ENCODE peak calls at places on chromosomes 3 and 15, in eight cellular contexts. Q, O, B, X, E, S, M and C are unnamed samples. For H3K36me3, the result is how much of the 10 kb centered on the place peaks cover.

GRCh38 chr3:145125307-145125706 is 1035.7 kb downstream of the PLOD2 start:
- DNase-seq in E (no peak), B (no peak), M (no peak), S (no peak), Q (no peak), X (no peak), O (no peak), C (no peak)

GRCh38 chr15:98597666-98598065 is 50.7 kb upstream of the IGF1R start:
- DNase-seq in B (no peak), O (no peak), Q (no peak), X (no peak), S (no peak), E (no peak), M (no peak), C (no peak)

GRCh38 chr3:133361435-133361834 is 38.4 kb upstream of the BFSP2 start:
- DNase-seq in Q (no peak), S (no peak), B (no peak), X (no peak), M (peak), E (no peak), O (no peak), C (no peak)

GRCh38 chr3:130263708-130264107 is 81.8 kb upstream of the COL6A5 start:
- DNase-seq in M (no peak), Q (no peak), E (no peak), O (no peak), S (no peak), B (no peak), X (no peak), C (no peak)

GRCh38 chr3:8886556-8886955 is 76.7 kb downstream of the RAD18 start:
- DNase-seq in E (no peak), B (no peak), Q (no peak), M (no peak), S (no peak), X (no peak), O (no peak), C (no peak)

GRCh38 chr3:13025090-13025489 is 48.1 kb downstream of the IQSEC1 start:
- DNase-seq in O (no peak), B (peak), Q (peak), S (no peak), X (peak), E (no peak), M (no peak), C (no peak)

GRCh38 chr3:100537646-100538338 is 45.4 kb downstream of the TMEM45A start:
- DNase-seq in B (no peak), X (no peak), M (no peak), Q (no peak), E (no peak), S (no peak), O (no peak), C (no peak)

GRCh38 chr15:62209821-62210220 is 44.7 kb upstream of the C2CD4B start:
- DNase-seq in Q (no peak), B (no peak), M (no peak), O (no peak), E (no peak), S (no peak), X (no peak), C (no peak)

GRCh38 chr3:17032407-17033034 is 147.8 kb downstream of the PLCL2 start:
- DNase-seq in E (peak), B (no peak), S (no peak), X (no peak), Q (no peak), M (no peak), O (no peak), C (no peak)

GRCh38 chr3:16085884-16086608 is 88.4 kb upstream of the GALNT15 start:
- DNase-seq in M (no peak), B (no peak), S (no peak), Q (no peak), O (no peak), E (no peak), X (peak), C (no peak)

GRCh38 chr15:69857246-69857645 is 240.5 kb downstream of the TLE3 start:
- DNase-seq in E (no peak), M (no peak), O (no peak), Q (no peak), B (no peak), S (no peak), X (no peak), C (no peak)

GRCh38 chr15:71806452-71806931 is 3.9 kb upstream of the NR2E3 start:
- DNase-seq in B (no peak), E (peak), O (no peak), M (peak), Q (no peak), X (no peak), S (no peak), C (no peak)

GRCh38 chr3:40079203-40079844 is 230.2 kb upstream of the EIF1B start:
- DNase-seq in X (no peak), Q (no peak), O (no peak), S (no peak), M (no peak), B (no peak), E (no peak), C (no peak)

GRCh38 chr3:29557825-29558224 is 277.0 kb downstream of the RBMS3 start:
- DNase-seq in B (no peak), E (no peak), O (no peak), M (no peak), Q (no peak), S (no peak), X (no peak), C (no peak)

GRCh38 chr3:126194713-126195305 is 14.4 kb upstream of the ALDH1L1 start:
- DNase-seq in O (no peak), X (no peak), E (no peak), Q (no peak), S (no peak), B (no peak), M (no peak), C (no peak)

GRCh38 chr3:139281096-139281495 is 62.7 kb upstream of the MRPS22 start:
- DNase-seq in O (no peak), Q (peak), M (no peak), S (no peak), B (no peak), X (peak), E (no peak), C (no peak)

GRCh38 chr15:78990278-78990677 is 45.4 kb upstream of the CTSH start:
- DNase-seq in E (no peak), O (no peak), M (no peak), B (no peak), S (no peak), Q (no peak), X (no peak), C (no peak)

GRCh38 chr15:66006986-66007385 is 137.7 kb downstream of the RAB11A start:
- DNase-seq in E (no peak), X (no peak), M (no peak), Q (no peak), O (no peak), B (no peak), S (no peak), C (no peak)

GRCh38 chr3:71710906-71711494 is 14.2 kb downstream of the EIF4E3 start:
- DNase-seq in Q (no peak), O (no peak), S (no peak), B (no peak), X (no peak), E (peak), M (no peak), C (no peak)

GRCh38 chr3:160403796-160404510 is 4.5 kb downstream of the SMC4 start:
- DNase-seq in M (no peak), O (no peak), Q (no peak), B (no peak), X (no peak), S (no peak), E (no peak), C (no peak)

GRCh38 chr3:9688961-9689360 is 14.7 kb upstream of the CPNE9 start:
- DNase-seq in E (no peak), S (no peak), B (no peak), Q (no peak), M (no peak), O (no peak), X (no peak), C (no peak)

GRCh38 chr3:51280171-51280570 is 104.9 kb upstream of the MANF start:
- DNase-seq in Q (no peak), M (no peak), B (no peak), E (no peak), O (no peak), S (no peak), X (no peak), C (no peak)

GRCh38 chr3:71194785-71195184 is 388.7 kb downstream of the FOXP1 start:
- DNase-seq in O (no peak), M (no peak), S (no peak), B (no peak), E (no peak), X (no peak), Q (no peak), C (no peak)

GRCh38 chr3:48436477-48436787 is 3.5 kb downstream of the CCDC51 start:
- DNase-seq in X (no peak), S (no peak), O (no peak), E (no peak), Q (no peak), M (no peak), B (no peak), C (no peak)

GRCh38 chr15:47786371-47786770 is 69.1 kb downstream of the SEMA6D start:
- DNase-seq in Q (no peak), X (no peak), E (no peak), B (no peak), O (no peak), M (no peak), S (no peak), C (no peak)

GRCh38 chr15:84821501-84822021 is 4.4 kb downstream of the ALPK3 start:
- DNase-seq in O (no peak), S (no peak), B (no peak), Q (peak), M (no peak), E (no peak), X (no peak), C (no peak)

GRCh38 chr3:43707998-43708397 is 17.3 kb downstream of the ABHD5 start:
- DNase-seq in M (no peak), X (no peak), B (no peak), O (no peak), Q (no peak), S (no peak), E (no peak), C (no peak)

GRCh38 chr15:41691471-41691870 is 31.3 kb downstream of the MGA start:
- DNase-seq in S (no peak), X (no peak), Q (no peak), E (no peak), O (no peak), B (no peak), M (no peak), C (no peak)

GRCh38 chr15:41693757-41694156 is 33.6 kb downstream of the MGA start:
- DNase-seq in M (no peak), E (no peak), Q (no peak), O (no peak), B (no peak), X (no peak), S (no peak), C (no peak)

GRCh38 chr15:41690636-41691035 is 30.4 kb downstream of the MGA start:
- DNase-seq in X (no peak), E (no peak), M (no peak), O (no peak), Q (no peak), S (no peak), B (no peak), C (no peak)

GRCh38 chr15:41689834-41690233 is 29.6 kb downstream of the MGA start:
- DNase-seq in X (no peak), Q (no peak), O (no peak), S (no peak), B (no peak), E (no peak), M (no peak), C (no peak)

GRCh38 chr15:41692049-41692448 is 31.8 kb downstream of the MGA start:
- DNase-seq in O (no peak), X (no peak), S (no peak), B (no peak), M (no peak), E (peak), Q (no peak), C (no peak)
- H3K36me3 ChIP-seq in O (under half), X (under half), S (under half), B (under half), M (under half), E (under half), Q (under half), C (under half)

GRCh38 chr15:49225572-49226281 is 55.7 kb downstream of the GALK2 start:
- DNase-seq in B (no peak), O (no peak), Q (no peak), E (peak), X (no peak), M (peak), S (no peak), C (no peak)
- H3K27ac ChIP-seq in B (no peak), O (no peak), Q (no peak), E (no peak), X (no peak), M (no peak), S (no peak), C (no peak)

DNA sequence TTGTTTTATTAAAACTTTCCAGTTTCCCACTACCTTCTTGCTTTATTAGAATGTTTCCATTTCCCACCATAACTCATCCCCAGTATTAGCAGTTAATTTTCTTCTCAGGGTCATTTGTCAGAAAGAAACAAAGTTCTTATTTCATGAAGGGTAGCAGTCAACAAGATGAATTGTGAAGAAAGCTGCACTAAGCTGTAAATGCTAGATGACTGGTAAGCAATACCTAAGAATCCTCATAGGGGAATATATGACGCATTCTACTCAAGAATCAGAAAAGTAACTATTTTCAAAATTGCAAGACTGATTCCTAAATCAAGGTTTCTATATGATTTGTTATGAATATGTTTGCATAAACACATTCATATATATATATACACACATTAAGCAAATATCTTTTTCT is 48.8 kb upstream of the WDR5B start:
- DNase-seq in Q (no peak), B (no peak), M (no peak), X (no peak), O (no peak), E (no peak), S (no peak), C (no peak)
- H3K36me3 ChIP-seq in Q (half or more), B (under half), M (half or more), X (half or more), O (under half), E (under half), S (under half), C (under half)

GRCh38 chr3:171356251-171356650 is 104.0 kb downstream of the TNIK start:
- DNase-seq in X (no peak), B (no peak), S (no peak), E (no peak), O (no peak), M (no peak), Q (no peak), C (no peak)

GRCh38 chr3:171358171-171358890 is 101.9 kb downstream of the TNIK start:
- DNase-seq in S (no peak), M (no peak), Q (no peak), O (no peak), X (no peak), B (no peak), E (no peak), C (no peak)

GRCh38 chr3:171357721-171358120 is 102.5 kb downstream of the TNIK start:
- DNase-seq in O (no peak), M (no peak), E (no peak), X (no peak), Q (no peak), S (no peak), B (no peak), C (no peak)

GRCh38 chr3:171362575-171362974 is 97.6 kb downstream of the TNIK start:
- DNase-seq in S (no peak), M (no peak), X (no peak), B (no peak), O (no peak), E (no peak), Q (no peak), C (no peak)

GRCh38 chr3:171358891-171359218 is 101.3 kb downstream of the TNIK start:
- DNase-seq in Q (no peak), E (no peak), O (no peak), X (no peak), S (no peak), M (no peak), B (no peak), C (no peak)
- H3K27ac ChIP-seq in Q (no peak), E (no peak), O (no peak), X (no peak), S (no peak), M (no peak), B (no peak), C (no peak)

GRCh38 chr3:53860196-53860595 is 13.8 kb downstream of the IL17RB start:
- DNase-seq in Q (no peak), O (no peak), M (no peak), B (no peak), E (no peak), S (no peak), X (no peak), C (no peak)
- H3K36me3 ChIP-seq in Q (half or more), O (under half), M (under half), B (under half), E (under half), S (under half), X (half or more), C (under half)

GRCh38 chr15:44713006-44713966 is 2.0 kb downstream of the B2M start:
- DNase-seq in S (no peak), E (no peak), B (no peak), M (no peak), O (no peak), X (no peak), Q (no peak), C (no peak)
- H3K27ac ChIP-seq in S (peak), E (no peak), B (peak), M (no peak), O (peak), X (peak), Q (peak), C (peak)

GRCh38 chr15:41350057-41350717 is 17.5 kb downstream of the NUSAP1 start:
- DNase-seq in Q (no peak), S (no peak), M (no peak), O (no peak), E (peak), X (no peak), B (no peak), C (no peak)

GRCh38 chr15:41341519-41341918 is 8.8 kb downstream of the NUSAP1 start:
- DNase-seq in S (no peak), M (no peak), Q (no peak), B (no peak), O (no peak), X (no peak), E (no peak), C (no peak)

DNA sequence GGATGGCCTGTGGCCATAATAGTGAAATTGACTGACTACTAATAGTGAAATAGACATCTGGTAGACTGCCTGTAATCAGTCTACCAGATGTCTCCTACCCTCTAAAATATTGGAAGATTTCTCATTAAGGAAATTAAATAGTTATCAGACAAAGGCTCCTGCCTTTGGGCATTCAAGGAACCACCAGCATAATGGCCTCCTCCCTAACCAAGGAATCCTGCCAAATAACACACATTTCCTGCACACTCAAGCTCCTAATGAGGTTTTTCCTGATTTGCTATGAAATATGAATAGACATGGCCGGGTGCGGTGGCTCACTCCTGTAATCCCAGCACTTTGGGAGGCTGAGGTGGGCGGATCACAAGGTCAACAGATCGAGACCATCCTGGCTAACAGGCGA is 14.6 kb downstream of the NUSAP1 start:
- DNase-seq in E (no peak), M (no peak), B (no peak), Q (no peak), S (no peak), O (no peak), X (no peak), C (no peak)
- H3K36me3 ChIP-seq in E (under half), M (half or more), B (under half), Q (under half), S (under half), O (under half), X (under half), C (under half)

DNA sequence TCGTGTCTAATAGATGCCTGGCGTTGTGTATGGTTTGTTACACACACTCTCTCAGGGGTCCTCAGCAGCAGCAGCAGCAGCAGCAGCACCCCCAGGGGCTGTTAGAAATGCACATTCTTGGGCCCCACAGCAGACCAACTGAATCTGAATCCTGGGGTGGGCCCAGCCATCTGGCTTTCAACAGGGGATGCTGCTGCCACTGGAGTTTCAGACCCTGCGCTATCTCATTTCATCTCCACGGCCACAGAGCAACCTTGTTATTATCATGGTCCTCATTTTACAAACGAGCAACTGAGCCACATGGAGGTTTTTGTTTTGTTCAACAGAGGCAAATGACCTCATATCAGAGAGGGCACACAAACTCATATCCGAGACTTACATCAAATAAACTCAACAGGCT is 47.7 kb downstream of the MGLL start:
- DNase-seq in X (peak), S (no peak), B (no peak), O (no peak), M (no peak), Q (no peak), E (no peak), C (no peak)
- H3K27ac ChIP-seq in X (peak), S (no peak), B (no peak), O (no peak), M (no peak), Q (no peak), E (no peak), C (no peak)